ENCODE peak calls at places on chromosomes 11 and 22, in ten cellular contexts. One of them, this sample, is unnamed.

GRCh38 chr22:30381250-30381649 is 6.0 kb downstream of the RNF215 start:
- DNase-seq in CD8-positive, alpha-beta memory T cell: no peak
- DNase-seq in thoracic aorta: no peak
- DNase-seq in HepG2: no peak
- DNase-seq in MM.1S: no peak
- DNase-seq in psoas muscle: no peak
- DNase-seq in effector memory CD4-positive, alpha-beta T cell: no peak
- DNase-seq in aorta: no peak
- DNase-seq in SJSA1: no peak
- DNase-seq in CD4-positive, CD25-positive, alpha-beta regulatory T cell: no peak
- DNase-seq in this sample: no peak

GRCh38 chr11:5509803-5510202 is at the start of gene UBQLN3:
- DNase-seq in CD4-positive, CD25-positive, alpha-beta regulatory T cell: no peak
- DNase-seq in MM.1S: no peak
- DNase-seq in CD8-positive, alpha-beta memory T cell: no peak
- DNase-seq in aorta: no peak
- DNase-seq in psoas muscle: no peak
- DNase-seq in effector memory CD4-positive, alpha-beta T cell: no peak
- DNase-seq in thoracic aorta: no peak
- DNase-seq in HepG2: no peak
- DNase-seq in SJSA1: no peak
- DNase-seq in this sample: no peak

GRCh38 chr22:20740222-20740951 is 33.5 kb upstream of the SERPIND1 start:
- DNase-seq in SJSA1: no peak
- DNase-seq in thoracic aorta: no peak
- DNase-seq in HepG2: no peak
- DNase-seq in CD8-positive, alpha-beta memory T cell: no peak
- DNase-seq in effector memory CD4-positive, alpha-beta T cell: no peak
- DNase-seq in CD4-positive, CD25-positive, alpha-beta regulatory T cell: no peak
- DNase-seq in MM.1S: no peak
- DNase-seq in psoas muscle: no peak
- DNase-seq in aorta: no peak
- DNase-seq in this sample: no peak

GRCh38 chr11:10654211-10655150 is 39.1 kb downstream of the IRAG1 start:
- DNase-seq in aorta: no peak
- DNase-seq in psoas muscle: no peak
- DNase-seq in thoracic aorta: no peak
- DNase-seq in MM.1S: peak; percentile 64
- DNase-seq in effector memory CD4-positive, alpha-beta T cell: peak; percentile 11
- DNase-seq in HepG2: peak; percentile 57
- DNase-seq in SJSA1: no peak
- DNase-seq in CD4-positive, CD25-positive, alpha-beta regulatory T cell: peak; percentile 69
- DNase-seq in CD8-positive, alpha-beta memory T cell: peak; percentile 24
- DNase-seq in this sample: peak; percentile 43

GRCh38 chr11:1473786-1474185 is 12.8 kb downstream of the MOB2 start:
- DNase-seq in SJSA1: no peak
- DNase-seq in HepG2: no peak
- DNase-seq in MM.1S: no peak
- DNase-seq in thoracic aorta: no peak
- DNase-seq in effector memory CD4-positive, alpha-beta T cell: no peak
- DNase-seq in aorta: peak; percentile 71
- DNase-seq in psoas muscle: no peak
- DNase-seq in CD4-positive, CD25-positive, alpha-beta regulatory T cell: no peak
- DNase-seq in CD8-positive, alpha-beta memory T cell: no peak
- DNase-seq in this sample: no peak

GRCh38 chr11:112279901-112280267 is 19.2 kb upstream of the PLET1 start:
- DNase-seq in effector memory CD4-positive, alpha-beta T cell: peak; percentile 67
- DNase-seq in aorta: peak; percentile 93
- DNase-seq in SJSA1: no peak
- DNase-seq in MM.1S: peak; percentile 55
- DNase-seq in psoas muscle: peak; percentile 74
- DNase-seq in thoracic aorta: no peak
- DNase-seq in CD4-positive, CD25-positive, alpha-beta regulatory T cell: peak; percentile 75
- DNase-seq in CD8-positive, alpha-beta memory T cell: peak; percentile 76
- DNase-seq in HepG2: peak; percentile 30
- DNase-seq in this sample: no peak

GRCh38 chr11:67644472-67645418 is 5.2 kb upstream of the TBX10 start:
- DNase-seq in effector memory CD4-positive, alpha-beta T cell: no peak
- DNase-seq in thoracic aorta: no peak
- DNase-seq in HepG2: no peak
- DNase-seq in psoas muscle: no peak
- DNase-seq in CD8-positive, alpha-beta memory T cell: no peak
- DNase-seq in CD4-positive, CD25-positive, alpha-beta regulatory T cell: no peak
- DNase-seq in SJSA1: no peak
- DNase-seq in MM.1S: no peak
- DNase-seq in aorta: peak; percentile 63
- DNase-seq in this sample: no peak

GRCh38 chr22:21937821-21938070 is 14.9 kb downstream of the PPM1F start:
- DNase-seq in thoracic aorta: no peak
- DNase-seq in CD8-positive, alpha-beta memory T cell: no peak
- DNase-seq in effector memory CD4-positive, alpha-beta T cell: no peak
- DNase-seq in HepG2: no peak
- DNase-seq in psoas muscle: peak; percentile 86
- DNase-seq in MM.1S: no peak
- DNase-seq in aorta: peak; percentile 94
- DNase-seq in SJSA1: no peak
- DNase-seq in CD4-positive, CD25-positive, alpha-beta regulatory T cell: no peak
- DNase-seq in this sample: no peak

DNA sequence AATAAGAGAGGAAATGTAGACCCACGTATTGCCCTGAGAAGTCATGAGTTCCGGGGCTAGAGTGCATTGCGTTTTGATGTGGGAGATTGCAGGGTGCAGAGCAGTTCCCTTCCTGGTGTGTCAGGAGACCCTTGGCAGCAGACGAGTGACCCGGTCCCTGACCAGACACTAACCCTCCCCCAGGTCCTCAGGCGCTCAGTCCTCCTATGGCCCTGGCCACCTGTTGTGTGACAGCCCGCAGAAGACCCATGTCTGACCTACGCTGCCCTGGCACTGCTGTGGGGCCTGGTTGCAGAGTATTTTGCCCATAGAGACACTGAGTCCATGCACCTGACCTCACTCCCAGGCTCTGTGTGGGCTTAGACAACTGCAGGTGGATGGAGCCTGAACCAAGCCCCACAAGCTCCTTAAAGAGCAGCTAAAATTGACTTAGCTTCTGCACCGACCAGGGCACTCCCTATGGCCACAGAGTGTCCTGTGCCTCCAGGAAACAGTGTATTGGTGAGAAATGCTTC is 833.8 kb downstream of the TBC1D22A start:
- DNase-seq in effector memory CD4-positive, alpha-beta T cell: no peak
- DNase-seq in SJSA1: no peak
- DNase-seq in thoracic aorta: no peak
- DNase-seq in CD8-positive, alpha-beta memory T cell: no peak
- DNase-seq in MM.1S: no peak
- DNase-seq in CD4-positive, CD25-positive, alpha-beta regulatory T cell: no peak
- DNase-seq in HepG2: no peak
- DNase-seq in psoas muscle: no peak
- DNase-seq in aorta: no peak
- DNase-seq in this sample: no peak
- H3K9me3 ChIP-seq in effector memory CD4-positive, alpha-beta T cell: no peaks in the 10 kb centered on the region
- H3K9me3 ChIP-seq in SJSA1: no peaks in the 10 kb centered on the region
- H3K9me3 ChIP-seq in thoracic aorta: no peaks in the 10 kb centered on the region
- H3K9me3 ChIP-seq in CD8-positive, alpha-beta memory T cell: no peaks in the 10 kb centered on the region
- H3K9me3 ChIP-seq in MM.1S: no peaks in the 10 kb centered on the region
- H3K9me3 ChIP-seq in CD4-positive, CD25-positive, alpha-beta regulatory T cell: no peaks in the 10 kb centered on the region
- H3K9me3 ChIP-seq in HepG2: no peaks in the 10 kb centered on the region
- H3K9me3 ChIP-seq in psoas muscle: no peaks in the 10 kb centered on the region
- H3K9me3 ChIP-seq in aorta: no peaks in the 10 kb centered on the region
- H3K9me3 ChIP-seq in this sample: peaks cover 35% of the 10 kb centered on the region

GRCh38 chr11:43582837-43583462 is 97.6 kb upstream of the HSD17B12 start:
- DNase-seq in psoas muscle: no peak
- DNase-seq in CD8-positive, alpha-beta memory T cell: no peak
- DNase-seq in thoracic aorta: no peak
- DNase-seq in SJSA1: no peak
- DNase-seq in MM.1S: no peak
- DNase-seq in effector memory CD4-positive, alpha-beta T cell: no peak
- DNase-seq in CD4-positive, CD25-positive, alpha-beta regulatory T cell: no peak
- DNase-seq in HepG2: no peak
- DNase-seq in aorta: no peak
- DNase-seq in this sample: no peak

GRCh38 chr11:43580735-43581369 is 99.7 kb upstream of the HSD17B12 start:
- DNase-seq in effector memory CD4-positive, alpha-beta T cell: no peak
- DNase-seq in CD4-positive, CD25-positive, alpha-beta regulatory T cell: no peak
- DNase-seq in HepG2: no peak
- DNase-seq in CD8-positive, alpha-beta memory T cell: no peak
- DNase-seq in psoas muscle: no peak
- DNase-seq in aorta: no peak
- DNase-seq in thoracic aorta: no peak
- DNase-seq in SJSA1: no peak
- DNase-seq in MM.1S: no peak
- DNase-seq in this sample: no peak

GRCh38 chr11:43579919-43580276 is 100.6 kb upstream of the HSD17B12 start:
- DNase-seq in CD4-positive, CD25-positive, alpha-beta regulatory T cell: no peak
- DNase-seq in MM.1S: no peak
- DNase-seq in SJSA1: no peak
- DNase-seq in psoas muscle: no peak
- DNase-seq in aorta: no peak
- DNase-seq in CD8-positive, alpha-beta memory T cell: no peak
- DNase-seq in effector memory CD4-positive, alpha-beta T cell: no peak
- DNase-seq in HepG2: no peak
- DNase-seq in thoracic aorta: no peak
- DNase-seq in this sample: no peak

GRCh38 chr11:43582024-43582836 is 98.3 kb upstream of the HSD17B12 start:
- DNase-seq in HepG2: no peak
- DNase-seq in CD8-positive, alpha-beta memory T cell: no peak
- DNase-seq in effector memory CD4-positive, alpha-beta T cell: no peak
- DNase-seq in SJSA1: no peak
- DNase-seq in MM.1S: no peak
- DNase-seq in psoas muscle: no peak
- DNase-seq in thoracic aorta: no peak
- DNase-seq in CD4-positive, CD25-positive, alpha-beta regulatory T cell: no peak
- DNase-seq in aorta: no peak
- DNase-seq in this sample: no peak

GRCh38 chr11:43581370-43582023 is 99.0 kb upstream of the HSD17B12 start:
- DNase-seq in thoracic aorta: no peak
- DNase-seq in MM.1S: no peak
- DNase-seq in SJSA1: no peak
- DNase-seq in psoas muscle: no peak
- DNase-seq in CD8-positive, alpha-beta memory T cell: no peak
- DNase-seq in CD4-positive, CD25-positive, alpha-beta regulatory T cell: no peak
- DNase-seq in HepG2: no peak
- DNase-seq in effector memory CD4-positive, alpha-beta T cell: no peak
- DNase-seq in aorta: no peak
- DNase-seq in this sample: no peak
- H3K27me3 ChIP-seq in thoracic aorta: peaks cover 15% of the 10 kb centered on the region
- H3K27me3 ChIP-seq in MM.1S: peaks cover 68% of the 10 kb centered on the region
- H3K27me3 ChIP-seq in SJSA1: peaks cover 93% of the 10 kb centered on the region
- H3K27me3 ChIP-seq in psoas muscle: peaks cover 39% of the 10 kb centered on the region
- H3K27me3 ChIP-seq in CD8-positive, alpha-beta memory T cell: peaks cover 43% of the 10 kb centered on the region
- H3K27me3 ChIP-seq in CD4-positive, CD25-positive, alpha-beta regulatory T cell: peaks cover 39% of the 10 kb centered on the region
- H3K27me3 ChIP-seq in HepG2: peaks cover 7% of the 10 kb centered on the region
- H3K27me3 ChIP-seq in effector memory CD4-positive, alpha-beta T cell: peaks cover 59% of the 10 kb centered on the region
- H3K27me3 ChIP-seq in aorta: no peaks in the 10 kb centered on the region
- H3K27me3 ChIP-seq in this sample: peaks cover 60% of the 10 kb centered on the region

DNA sequence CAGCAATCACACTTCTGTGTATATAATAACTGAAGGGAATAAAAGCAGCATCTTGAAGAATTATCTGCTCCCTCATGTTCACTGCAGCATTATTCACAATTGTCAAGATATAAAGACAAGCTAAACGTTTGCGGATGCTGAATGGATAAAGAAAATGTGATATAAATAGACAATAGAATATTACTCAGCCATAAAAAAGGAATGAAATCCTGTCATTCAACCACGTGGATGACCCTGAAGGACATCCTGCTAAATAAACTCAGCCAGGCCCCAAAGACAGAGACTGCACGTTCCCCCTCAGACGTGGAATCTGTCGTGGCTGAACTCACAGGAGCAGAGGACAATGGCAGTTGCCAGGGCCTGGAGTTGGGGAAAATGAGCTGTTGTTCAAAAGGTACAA is 9.6 kb downstream of the ZNF195 start:
- DNase-seq in HepG2: no peak
- DNase-seq in CD8-positive, alpha-beta memory T cell: no peak
- DNase-seq in aorta: no peak
- DNase-seq in effector memory CD4-positive, alpha-beta T cell: no peak
- DNase-seq in SJSA1: no peak
- DNase-seq in psoas muscle: no peak
- DNase-seq in MM.1S: no peak
- DNase-seq in thoracic aorta: no peak
- DNase-seq in CD4-positive, CD25-positive, alpha-beta regulatory T cell: no peak
- DNase-seq in this sample: no peak
- H3K9me3 ChIP-seq in HepG2: peaks cover 14% of the 10 kb centered on the region
- H3K9me3 ChIP-seq in CD8-positive, alpha-beta memory T cell: peaks cover 9% of the 10 kb centered on the region
- H3K9me3 ChIP-seq in aorta: no peaks in the 10 kb centered on the region
- H3K9me3 ChIP-seq in effector memory CD4-positive, alpha-beta T cell: peaks cover 2% of the 10 kb centered on the region
- H3K9me3 ChIP-seq in SJSA1: peaks cover 14% of the 10 kb centered on the region
- H3K9me3 ChIP-seq in psoas muscle: peaks cover 8% of the 10 kb centered on the region
- H3K9me3 ChIP-seq in MM.1S: no peaks in the 10 kb centered on the region
- H3K9me3 ChIP-seq in thoracic aorta: peaks cover 9% of the 10 kb centered on the region
- H3K9me3 ChIP-seq in CD4-positive, CD25-positive, alpha-beta regulatory T cell: peaks cover 65% of the 10 kb centered on the region
- H3K9me3 ChIP-seq in this sample: no peaks in the 10 kb centered on the region

GRCh38 chr11:115499241-115499799 is 4.9 kb downstream of the CADM1 start:
- DNase-seq in MM.1S: no peak
- DNase-seq in CD8-positive, alpha-beta memory T cell: no peak
- DNase-seq in aorta: no peak
- DNase-seq in HepG2: no peak
- DNase-seq in thoracic aorta: no peak
- DNase-seq in CD4-positive, CD25-positive, alpha-beta regulatory T cell: no peak
- DNase-seq in effector memory CD4-positive, alpha-beta T cell: no peak
- DNase-seq in psoas muscle: no peak
- DNase-seq in SJSA1: no peak
- DNase-seq in this sample: no peak

GRCh38 chr11:115501504-115501894 is 2.7 kb downstream of the CADM1 start:
- DNase-seq in SJSA1: no peak
- DNase-seq in CD4-positive, CD25-positive, alpha-beta regulatory T cell: no peak
- DNase-seq in psoas muscle: no peak
- DNase-seq in HepG2: no peak
- DNase-seq in effector memory CD4-positive, alpha-beta T cell: no peak
- DNase-seq in CD8-positive, alpha-beta memory T cell: no peak
- DNase-seq in MM.1S: no peak
- DNase-seq in thoracic aorta: no peak
- DNase-seq in aorta: no peak
- DNase-seq in this sample: no peak

GRCh38 chr11:115500547-115501503 is 3.4 kb downstream of the CADM1 start:
- DNase-seq in aorta: no peak
- DNase-seq in CD4-positive, CD25-positive, alpha-beta regulatory T cell: no peak
- DNase-seq in thoracic aorta: no peak
- DNase-seq in psoas muscle: no peak
- DNase-seq in HepG2: peak; percentile 94
- DNase-seq in MM.1S: peak; percentile 10
- DNase-seq in effector memory CD4-positive, alpha-beta T cell: no peak
- DNase-seq in SJSA1: no peak
- DNase-seq in CD8-positive, alpha-beta memory T cell: no peak
- DNase-seq in this sample: no peak

GRCh38 chr11:115498354-115498753 is 5.9 kb downstream of the CADM1 start:
- DNase-seq in HepG2: no peak
- DNase-seq in aorta: no peak
- DNase-seq in effector memory CD4-positive, alpha-beta T cell: no peak
- DNase-seq in thoracic aorta: no peak
- DNase-seq in psoas muscle: no peak
- DNase-seq in MM.1S: no peak
- DNase-seq in CD8-positive, alpha-beta memory T cell: no peak
- DNase-seq in SJSA1: no peak
- DNase-seq in CD4-positive, CD25-positive, alpha-beta regulatory T cell: no peak
- DNase-seq in this sample: no peak

DNA sequence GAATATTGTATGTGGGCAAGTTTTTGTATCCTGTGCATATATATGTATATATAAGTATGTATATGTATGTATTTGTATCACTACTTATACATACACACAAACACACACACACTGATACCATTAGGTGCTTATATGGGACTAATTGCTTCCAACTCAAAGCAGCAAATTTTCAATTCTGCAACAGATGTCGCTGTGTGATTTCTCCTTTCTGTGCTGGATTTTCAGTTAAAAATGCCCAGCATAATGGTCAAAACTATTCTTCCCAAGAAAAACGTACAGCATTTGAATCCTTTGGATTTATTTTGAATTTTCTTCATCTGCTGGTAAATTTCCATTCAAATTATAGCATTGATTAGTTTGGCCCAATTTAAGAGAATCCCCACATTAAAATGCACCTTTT is 4.3 kb downstream of the CADM1 start:
- DNase-seq in SJSA1: no peak
- DNase-seq in CD4-positive, CD25-positive, alpha-beta regulatory T cell: no peak
- DNase-seq in psoas muscle: no peak
- DNase-seq in effector memory CD4-positive, alpha-beta T cell: no peak
- DNase-seq in CD8-positive, alpha-beta memory T cell: no peak
- DNase-seq in MM.1S: no peak
- DNase-seq in aorta: no peak
- DNase-seq in thoracic aorta: no peak
- DNase-seq in HepG2: no peak
- DNase-seq in this sample: no peak
- H3K27me3 ChIP-seq in SJSA1: peaks cover 4% of the 10 kb centered on the region
- H3K27me3 ChIP-seq in CD4-positive, CD25-positive, alpha-beta regulatory T cell: peaks cover 33% of the 10 kb centered on the region
- H3K27me3 ChIP-seq in psoas muscle: no peaks in the 10 kb centered on the region
- H3K27me3 ChIP-seq in effector memory CD4-positive, alpha-beta T cell: peaks cover 34% of the 10 kb centered on the region
- H3K27me3 ChIP-seq in CD8-positive, alpha-beta memory T cell: peaks cover 21% of the 10 kb centered on the region
- H3K27me3 ChIP-seq in MM.1S: no peaks in the 10 kb centered on the region
- H3K27me3 ChIP-seq in aorta: no peaks in the 10 kb centered on the region
- H3K27me3 ChIP-seq in thoracic aorta: no peaks in the 10 kb centered on the region
- H3K27me3 ChIP-seq in HepG2: no peaks in the 10 kb centered on the region
- H3K27me3 ChIP-seq in this sample: peaks cover 22% of the 10 kb centered on the region

This sample was measured in iPS DF 6.9.